ENCODE peak calls at places on chromosomes 7 and 10, in six cellular contexts. A is uterus, Z is right lobe of liver, J is T-cell, K is chondrocyte, D is ovary. C is an unnamed sample.
A peak's percentile ranks its signal among the peaks of the same experiment; 100 is the strongest.

GRCh38 chr10:69652111-69652856 is 22.2 kb downstream of the FAM241B start:
- DNase-seq in K (peak; percentile 82), D (no peak), A (no peak), J (no peak), Z (no peak), C (no peak)

GRCh38 chr7:22884911-22885823 is 62.5 kb upstream of the TOMM7 start:
- DNase-seq in J (no peak), A (no peak), Z (no peak), K (no peak), D (no peak), C (no peak)

GRCh38 chr7:24229481-24230226 is 54.3 kb upstream of the NPY start:
- DNase-seq in A (no peak), J (no peak), D (no peak), Z (no peak), K (no peak), C (no peak)

GRCh38 chr7:150340024-150340749 is 1.2 kb downstream of the RARRES2 start:
- DNase-seq in J (no peak), Z (peak; percentile 87), D (peak; percentile 66), K (no peak), A (peak; percentile 50), C (peak; percentile 60)

GRCh38 chr7:9186730-9187129 is 753.3 kb downstream of the NXPH1 start:
- DNase-seq in J (no peak), A (no peak), D (no peak), Z (no peak), K (no peak), C (no peak)

GRCh38 chr7:2008936-2009540 is 223.7 kb downstream of the MAD1L1 start:
- DNase-seq in Z (peak; percentile 39), K (peak; percentile 78), A (no peak), J (no peak), D (no peak), C (peak; percentile 9)

GRCh38 chr7:96080021-96080420 is 241.9 kb downstream of the SLC25A13 start:
- DNase-seq in K (no peak), Z (no peak), A (no peak), J (no peak), D (no peak), C (no peak)

GRCh38 chr7:46937826-46938225 is 644.1 kb downstream of the TNS3 start:
- DNase-seq in D (no peak), K (no peak), A (no peak), J (no peak), Z (no peak), C (no peak)

GRCh38 chr10:9069136-9069535 is 1014.6 kb downstream of the GATA3 start:
- DNase-seq in D (no peak), A (no peak), Z (no peak), K (no peak), J (no peak), C (no peak)

GRCh38 chr10:71726673-71727428 is 7.3 kb upstream of the C10orf105 start:
- DNase-seq in Z (no peak), J (no peak), D (no peak), A (no peak), K (no peak), C (no peak)

GRCh38 chr10:110723224-110723891 is 79.2 kb downstream of the RBM20 start:
- DNase-seq in A (no peak), K (no peak), J (no peak), D (no peak), Z (no peak), C (no peak)

GRCh38 chr10:45464958-45465567 is 91.0 kb downstream of the ALOX5 start:
- DNase-seq in J (peak; percentile 77), A (peak; percentile 69), D (peak; percentile 76), Z (peak; percentile 84), K (no peak), C (peak; percentile 56)

GRCh38 chr7:64997927-64998391 is 7.1 kb upstream of the ZNF117 start:
- DNase-seq in Z (no peak), D (no peak), K (no peak), J (no peak), A (no peak), C (no peak)

GRCh38 chr7:1543826-1544177 is 12.2 kb downstream of the TMEM184A start:
- DNase-seq in J (no peak), D (no peak), Z (peak; percentile 47), A (no peak), K (no peak), C (no peak)

GRCh38 chr7:31735991-31736982 is 49.3 kb downstream of the PPP1R17 start:
- DNase-seq in K (no peak), Z (peak; percentile 57), A (peak; percentile 41), J (peak; percentile 1), D (peak; percentile 33), C (no peak)

GRCh38 chr10:78286675-78287074 is 253.0 kb downstream of the RPS24 start:
- DNase-seq in A (no peak), D (no peak), J (no peak), K (no peak), Z (no peak), C (no peak)

GRCh38 chr10:33665512-33665911 is 331.0 kb upstream of the NRP1 start:
- DNase-seq in A (no peak), K (no peak), J (no peak), Z (no peak), D (no peak), C (no peak)

GRCh38 chr7:156725074-156725473 is 84.5 kb downstream of the RNF32 start:
- DNase-seq in Z (peak; percentile 58), K (no peak), J (no peak), D (no peak), A (no peak), C (no peak)

GRCh38 chr10:49106451-49106850 is 8.9 kb downstream of the VSTM4 start:
- DNase-seq in Z (no peak), J (no peak), D (no peak), K (no peak), A (peak; percentile 51), C (no peak)

GRCh38 chr10:76125900-76126299 is 694.5 kb downstream of the LRMDA start:
- DNase-seq in K (no peak), D (no peak), J (no peak), Z (no peak), A (no peak), C (no peak)

GRCh38 chr10:23338155-23338828 is 6.3 kb downstream of the C10orf67 start:
- DNase-seq in A (no peak), D (no peak), K (no peak), Z (peak; percentile 62), J (no peak), C (no peak)

GRCh38 chr10:110163192-110163773 is 44.1 kb upstream of the MXI1 start:
- DNase-seq in D (no peak), A (no peak), J (no peak), K (no peak), Z (no peak), C (no peak)